ENCODE peak calls at places on chromosomes 4 and X, in nine cellular contexts. One of them, this sample, is unnamed.

GRCh38 chr4:113394730-113395530 is 345.5 kb downstream of the ANK2 start:
- DNase-seq in GM13976: peak
- DNase-seq in HL-60: peak
- DNase-seq in NB4: peak
- DNase-seq in AG10803: peak
- DNase-seq in mucosa of descending colon: no peak
- DNase-seq in OCI-LY7: peak
- DNase-seq in tibial nerve: peak
- DNase-seq in heart right ventricle: peak
- DNase-seq in this sample: peak

GRCh38 chr4:154332681-154333421 is 158.7 kb downstream of the DCHS2 start:
- DNase-seq in GM13976: peak
- DNase-seq in HL-60: peak
- DNase-seq in NB4: no peak
- DNase-seq in AG10803: no peak
- DNase-seq in mucosa of descending colon: no peak
- DNase-seq in OCI-LY7: no peak
- DNase-seq in tibial nerve: peak
- DNase-seq in heart right ventricle: peak
- DNase-seq in this sample: no peak

GRCh38 chr4:183996868-183997267 is 91.8 kb downstream of the STOX2 start:
- DNase-seq in GM13976: no peak
- DNase-seq in HL-60: no peak
- DNase-seq in NB4: no peak
- DNase-seq in AG10803: peak
- DNase-seq in mucosa of descending colon: no peak
- DNase-seq in OCI-LY7: no peak
- DNase-seq in tibial nerve: no peak
- DNase-seq in heart right ventricle: no peak
- DNase-seq in this sample: no peak

GRCh38 chrX:77493677-77494553 is 46.7 kb downstream of the FGF16 start:
- DNase-seq in GM13976: no peak
- DNase-seq in HL-60: no peak
- DNase-seq in NB4: peak
- DNase-seq in AG10803: peak
- DNase-seq in mucosa of descending colon: no peak
- DNase-seq in OCI-LY7: no peak
- DNase-seq in tibial nerve: no peak
- DNase-seq in heart right ventricle: no peak
- DNase-seq in this sample: peak

GRCh38 chrX:45824471-45824870 is 623.8 kb upstream of the DIPK2B start:
- DNase-seq in GM13976: no peak
- DNase-seq in HL-60: peak
- DNase-seq in NB4: peak
- DNase-seq in AG10803: peak
- DNase-seq in mucosa of descending colon: no peak
- DNase-seq in OCI-LY7: no peak
- DNase-seq in tibial nerve: no peak
- DNase-seq in heart right ventricle: no peak
- DNase-seq in this sample: no peak

GRCh38 chrX:41881166-41881565 is 42.2 kb downstream of the CASK start:
- DNase-seq in GM13976: no peak
- DNase-seq in HL-60: no peak
- DNase-seq in NB4: no peak
- DNase-seq in AG10803: no peak
- DNase-seq in mucosa of descending colon: no peak
- DNase-seq in OCI-LY7: peak
- DNase-seq in tibial nerve: no peak
- DNase-seq in heart right ventricle: no peak
- DNase-seq in this sample: no peak

GRCh38 chrX:149541521-149542047 is 772 bp downstream of the EOLA1 start:
- DNase-seq in GM13976: no peak
- DNase-seq in HL-60: no peak
- DNase-seq in NB4: peak
- DNase-seq in AG10803: no peak
- DNase-seq in mucosa of descending colon: no peak
- DNase-seq in OCI-LY7: no peak
- DNase-seq in tibial nerve: no peak
- DNase-seq in heart right ventricle: no peak
- DNase-seq in this sample: no peak

GRCh38 chrX:74461384-74461783 is 40.1 kb downstream of the SLC16A2 start:
- DNase-seq in GM13976: no peak
- DNase-seq in HL-60: no peak
- DNase-seq in NB4: no peak
- DNase-seq in AG10803: peak
- DNase-seq in mucosa of descending colon: no peak
- DNase-seq in OCI-LY7: no peak
- DNase-seq in tibial nerve: no peak
- DNase-seq in heart right ventricle: no peak
- DNase-seq in this sample: no peak

GRCh38 chr4:153204247-153205027 is at the start of gene TRIM2:
- DNase-seq in GM13976: no peak
- DNase-seq in HL-60: no peak
- DNase-seq in NB4: no peak
- DNase-seq in AG10803: peak
- DNase-seq in mucosa of descending colon: peak
- DNase-seq in OCI-LY7: no peak
- DNase-seq in tibial nerve: peak
- DNase-seq in heart right ventricle: peak
- DNase-seq in this sample: peak

GRCh38 chrX:152640039-152640818 is 2.5 kb downstream of the GABRQ start:
- DNase-seq in GM13976: no peak
- DNase-seq in HL-60: no peak
- DNase-seq in NB4: no peak
- DNase-seq in AG10803: peak
- DNase-seq in mucosa of descending colon: no peak
- DNase-seq in OCI-LY7: no peak
- DNase-seq in tibial nerve: no peak
- DNase-seq in heart right ventricle: no peak
- DNase-seq in this sample: no peak

GRCh38 chr4:19375405-19375804 is 876.3 kb upstream of the SLIT2 start:
- DNase-seq in GM13976: no peak
- DNase-seq in HL-60: no peak
- DNase-seq in NB4: no peak
- DNase-seq in AG10803: no peak
- DNase-seq in mucosa of descending colon: no peak
- DNase-seq in OCI-LY7: no peak
- DNase-seq in tibial nerve: no peak
- DNase-seq in heart right ventricle: no peak
- DNase-seq in this sample: no peak

GRCh38 chr4:122577808-122578781 is 42.8 kb downstream of the IL21 start:
- DNase-seq in GM13976: peak
- DNase-seq in HL-60: peak
- DNase-seq in NB4: peak
- DNase-seq in AG10803: peak
- DNase-seq in mucosa of descending colon: no peak
- DNase-seq in OCI-LY7: peak
- DNase-seq in tibial nerve: peak
- DNase-seq in heart right ventricle: peak
- DNase-seq in this sample: peak

GRCh38 chrX:140712413-140713173 is 3.0 kb downstream of the LINC00632 start:
- DNase-seq in GM13976: no peak
- DNase-seq in HL-60: no peak
- DNase-seq in NB4: peak
- DNase-seq in AG10803: peak
- DNase-seq in mucosa of descending colon: peak
- DNase-seq in OCI-LY7: no peak
- DNase-seq in tibial nerve: no peak
- DNase-seq in heart right ventricle: peak
- DNase-seq in this sample: peak

GRCh38 chr4:35730414-35730813 is 513.9 kb downstream of the ARAP2 start:
- DNase-seq in GM13976: no peak
- DNase-seq in HL-60: no peak
- DNase-seq in NB4: no peak
- DNase-seq in AG10803: no peak
- DNase-seq in mucosa of descending colon: no peak
- DNase-seq in OCI-LY7: no peak
- DNase-seq in tibial nerve: no peak
- DNase-seq in heart right ventricle: no peak
- DNase-seq in this sample: no peak

GRCh38 chr4:35723973-35724372 is 520.3 kb downstream of the ARAP2 start:
- DNase-seq in GM13976: no peak
- DNase-seq in HL-60: no peak
- DNase-seq in NB4: no peak
- DNase-seq in AG10803: no peak
- DNase-seq in mucosa of descending colon: no peak
- DNase-seq in OCI-LY7: no peak
- DNase-seq in tibial nerve: no peak
- DNase-seq in heart right ventricle: no peak
- DNase-seq in this sample: no peak

DNA sequence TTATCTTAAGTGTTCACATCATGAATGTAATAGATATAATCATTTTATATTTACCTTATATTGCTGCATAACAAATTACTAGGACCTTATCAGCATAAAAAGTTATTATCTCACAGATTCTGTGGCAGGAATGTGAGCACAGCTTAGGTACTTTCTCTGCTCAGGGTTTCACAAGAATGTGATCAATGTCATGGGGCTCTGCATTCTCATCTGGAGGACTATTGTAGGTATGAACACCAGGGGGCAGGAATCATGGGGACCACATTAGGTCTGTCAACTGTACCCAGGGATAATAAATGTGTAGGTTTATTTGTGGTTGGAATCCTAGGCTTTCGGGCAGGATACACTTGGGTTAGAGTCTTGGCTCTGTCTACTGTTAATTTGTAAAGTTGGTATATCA is 519.2 kb downstream of the ARAP2 start:
- DNase-seq in GM13976: no peak
- DNase-seq in HL-60: no peak
- DNase-seq in NB4: peak
- DNase-seq in AG10803: no peak
- DNase-seq in mucosa of descending colon: no peak
- DNase-seq in OCI-LY7: peak
- DNase-seq in tibial nerve: no peak
- DNase-seq in heart right ventricle: no peak
- DNase-seq in this sample: no peak
- TF ChIP-seq CTCF in GM13976: no peak
- TF ChIP-seq CTCF in HL-60: no peak
- TF ChIP-seq CTCF in NB4: peak
- TF ChIP-seq CTCF in AG10803: no peak
- TF ChIP-seq CTCF in mucosa of descending colon: no peak
- TF ChIP-seq CTCF in OCI-LY7: peak
- TF ChIP-seq CTCF in tibial nerve: no peak
- TF ChIP-seq CTCF in heart right ventricle: no peak
- TF ChIP-seq CTCF in this sample: no peak

DNA sequence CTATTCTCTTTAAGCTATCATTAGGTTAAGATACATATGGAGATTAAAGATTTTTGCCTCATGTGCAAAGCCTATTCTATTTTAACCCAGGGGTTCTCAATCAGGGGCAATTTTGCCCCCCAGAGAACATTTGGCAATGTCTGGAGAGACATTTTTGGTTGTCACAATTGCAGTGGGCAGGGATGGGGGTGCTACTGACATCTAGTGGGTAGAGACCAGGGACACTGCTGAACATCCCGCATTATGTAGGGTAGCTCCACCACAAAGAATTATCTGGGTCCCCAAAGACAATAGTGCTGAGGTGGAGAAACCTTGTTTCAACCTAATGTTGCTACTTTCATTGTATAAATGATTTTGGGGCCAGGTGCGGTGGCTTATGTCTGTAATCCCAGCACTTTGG is 13.2 kb upstream of the CA5B start:
- DNase-seq in GM13976: no peak
- DNase-seq in HL-60: no peak
- DNase-seq in NB4: no peak
- DNase-seq in AG10803: no peak
- DNase-seq in mucosa of descending colon: no peak
- DNase-seq in OCI-LY7: no peak
- DNase-seq in tibial nerve: no peak
- DNase-seq in heart right ventricle: no peak
- DNase-seq in this sample: no peak
- TF ChIP-seq CTCF in GM13976: no peak
- TF ChIP-seq CTCF in HL-60: no peak
- TF ChIP-seq CTCF in NB4: no peak
- TF ChIP-seq CTCF in AG10803: no peak
- TF ChIP-seq CTCF in mucosa of descending colon: no peak
- TF ChIP-seq CTCF in OCI-LY7: peak
- TF ChIP-seq CTCF in tibial nerve: no peak
- TF ChIP-seq CTCF in heart right ventricle: no peak
- TF ChIP-seq CTCF in this sample: no peak

GRCh38 chr4:86508436-86508835 is 85.7 kb upstream of the PTPN13 start:
- DNase-seq in GM13976: no peak
- DNase-seq in HL-60: no peak
- DNase-seq in NB4: no peak
- DNase-seq in AG10803: peak
- DNase-seq in mucosa of descending colon: no peak
- DNase-seq in OCI-LY7: no peak
- DNase-seq in tibial nerve: no peak
- DNase-seq in heart right ventricle: no peak
- DNase-seq in this sample: no peak
- TF ChIP-seq CTCF in GM13976: no peak
- TF ChIP-seq CTCF in HL-60: no peak
- TF ChIP-seq CTCF in NB4: no peak
- TF ChIP-seq CTCF in AG10803: no peak
- TF ChIP-seq CTCF in mucosa of descending colon: no peak
- TF ChIP-seq CTCF in OCI-LY7: no peak
- TF ChIP-seq CTCF in tibial nerve: no peak
- TF ChIP-seq CTCF in heart right ventricle: no peak
- TF ChIP-seq CTCF in this sample: no peak

DNA sequence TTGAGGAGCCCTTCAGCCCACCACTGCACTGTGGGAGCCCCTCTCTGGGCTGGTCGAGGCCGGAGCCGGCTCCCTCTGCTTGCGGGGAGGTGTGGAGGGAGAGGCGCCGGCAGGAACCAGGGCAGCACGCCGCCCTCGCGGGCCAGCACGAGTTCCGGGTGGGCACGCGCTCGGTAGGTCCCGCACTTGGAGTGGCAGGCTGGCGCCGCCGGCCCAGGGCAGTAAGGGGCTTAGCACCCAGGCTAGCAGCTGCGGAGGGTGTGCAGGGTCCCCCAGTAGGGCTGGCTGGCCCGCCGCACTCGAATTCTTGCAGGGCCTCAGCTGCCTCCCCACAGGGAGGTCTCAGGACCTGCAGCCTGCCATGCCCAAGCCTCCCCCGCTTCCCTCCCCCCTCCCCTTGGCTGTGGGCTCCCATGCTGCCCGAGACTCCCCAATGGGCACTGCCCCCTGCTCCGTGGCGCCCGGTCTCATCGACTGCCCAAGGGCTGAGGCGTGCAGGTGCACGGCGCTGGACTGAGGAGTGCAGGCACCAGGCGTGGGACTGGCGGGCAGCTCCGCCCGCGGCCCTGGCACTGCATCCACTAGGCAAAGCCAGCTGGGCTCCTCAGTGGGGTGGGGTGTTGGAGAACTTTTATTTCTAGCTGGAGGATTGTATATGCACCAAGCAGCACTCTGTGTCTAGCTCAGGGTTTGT is 127.5 kb downstream of the DCK start:
- DNase-seq in GM13976: no peak
- DNase-seq in HL-60: no peak
- DNase-seq in NB4: no peak
- DNase-seq in AG10803: no peak
- DNase-seq in mucosa of descending colon: no peak
- DNase-seq in OCI-LY7: no peak
- DNase-seq in tibial nerve: no peak
- DNase-seq in heart right ventricle: no peak
- DNase-seq in this sample: no peak
- TF ChIP-seq CTCF in GM13976: no peak
- TF ChIP-seq CTCF in HL-60: no peak
- TF ChIP-seq CTCF in NB4: no peak
- TF ChIP-seq CTCF in AG10803: no peak
- TF ChIP-seq CTCF in mucosa of descending colon: no peak
- TF ChIP-seq CTCF in OCI-LY7: no peak
- TF ChIP-seq CTCF in tibial nerve: no peak
- TF ChIP-seq CTCF in heart right ventricle: no peak
- TF ChIP-seq CTCF in this sample: no peak